ENCODE peak calls at places on chromosome 17, in four cellular contexts. Y is uterus, Q is heart left ventricle, R is K562. S is an unnamed sample.

GRCh38 chr17:9237661-9238301 is 216.5 kb downstream of the NTN1 start:
- DNase-seq in Q (no peak), R (no peak), Y (no peak), S (no peak)

GRCh38 chr17:2690165-2691068 is 21.1 kb downstream of the CLUH start:
- DNase-seq in Q (peak), R (peak), Y (no peak), S (no peak)

GRCh38 chr17:66240630-66241029 is 11.4 kb upstream of the APOH start:
- DNase-seq in Q (no peak), Y (no peak), R (no peak), S (no peak)

GRCh38 chr17:16085066-16085699 is 85.6 kb downstream of the TTC19 start:
- DNase-seq in Q (no peak), R (no peak), Y (no peak), S (peak)

GRCh38 chr17:50518265-50519023 is 10.2 kb downstream of the MYCBPAP start:
- DNase-seq in Q (no peak), Y (no peak), R (no peak), S (no peak)

GRCh38 chr17:18141210-18141803 is 32.8 kb downstream of the MYO15A start:
- DNase-seq in Y (no peak), R (peak), Q (no peak), S (no peak)

GRCh38 chr17:77952368-77952767 is 6.1 kb upstream of the TNRC6C start:
- DNase-seq in Y (no peak), Q (no peak), R (no peak), S (no peak)

GRCh38 chr17:34308376-34308775 is 10.9 kb upstream of the CCL8 start:
- DNase-seq in R (no peak), Q (no peak), Y (no peak), S (no peak)

GRCh38 chr17:30858556-30859250 is 26.9 kb downstream of the ATAD5 start:
- DNase-seq in R (no peak), Q (no peak), Y (no peak), S (no peak)

GRCh38 chr17:63275318-63275967 is 170.7 kb downstream of the CYB561 start:
- DNase-seq in R (peak), Q (no peak), Y (no peak), S (peak)

GRCh38 chr17:17019891-17020456 is 22.3 kb upstream of the MPRIP start:
- DNase-seq in R (no peak), Y (no peak), Q (peak), S (no peak)

GRCh38 chr17:49970498-49970897 is 1.5 kb downstream of the DLX4 start:
- DNase-seq in Y (no peak), R (no peak), Q (no peak), S (no peak)

GRCh38 chr17:77354721-77355455 is 214.1 kb downstream of the SEC14L1 start:
- DNase-seq in R (no peak), Y (peak), Q (peak), S (peak)

GRCh38 chr17:37607637-37608368 is 1.4 kb downstream of the SYNRG start:
- DNase-seq in Q (no peak), R (no peak), Y (no peak), S (no peak)

GRCh38 chr17:48568499-48569259 is 9.5 kb downstream of the HOXB4 start:
- DNase-seq in R (no peak), Y (no peak), Q (no peak), S (no peak)
- H3K4me3 ChIP-seq in R (no peak), Y (no peak), Q (no peak), S (peak)

GRCh38 chr17:76166168-76166567 is 25.1 kb upstream of the FOXJ1 start:
- DNase-seq in Y (no peak), Q (no peak), R (no peak), S (no peak)
- TF ChIP-seq CTCF in Y (no peak), Q (no peak), R (no peak), S (no peak)

GRCh38 chr17:5045496-5045895 is 10.3 kb upstream of the SLC52A1 start:
- DNase-seq in R (no peak), Q (no peak), Y (no peak), S (no peak)

GRCh38 chr17:5047446-5047845 is 12.2 kb upstream of the SLC52A1 start:
- DNase-seq in R (no peak), Y (no peak), Q (no peak), S (no peak)

GRCh38 chr17:5043524-5043923 is 8.3 kb upstream of the SLC52A1 start:
- DNase-seq in Q (no peak), R (no peak), Y (no peak), S (no peak)

GRCh38 chr17:5044630-5045029 is 9.4 kb upstream of the SLC52A1 start:
- DNase-seq in Y (no peak), R (no peak), Q (no peak), S (no peak)

GRCh38 chr17:5042152-5043022 is 7.2 kb upstream of the SLC52A1 start:
- DNase-seq in Y (no peak), Q (no peak), R (peak), S (no peak)
- H3K4me3 ChIP-seq in Y (no peak), Q (peak), R (no peak), S (no peak)

GRCh38 chr17:22703786-22704441 is 1011.6 kb downstream of the KCNJ18 start:
- DNase-seq in Y (no peak), Q (no peak), R (peak), S (no peak)

GRCh38 chr17:22703204-22703603 is 1010.9 kb downstream of the KCNJ18 start:
- DNase-seq in Y (no peak), R (peak), Q (no peak), S (no peak)

GRCh38 chr17:22707626-22708025 is 1015.3 kb downstream of the KCNJ18 start:
- DNase-seq in Y (no peak), R (no peak), Q (no peak), S (no peak)

GRCh38 chr17:22704674-22705073 is 1012.4 kb downstream of the KCNJ18 start:
- DNase-seq in Y (no peak), Q (no peak), R (no peak), S (no peak)
- TF ChIP-seq CTCF in Y (no peak), Q (no peak), R (no peak), S (no peak)

DNA sequence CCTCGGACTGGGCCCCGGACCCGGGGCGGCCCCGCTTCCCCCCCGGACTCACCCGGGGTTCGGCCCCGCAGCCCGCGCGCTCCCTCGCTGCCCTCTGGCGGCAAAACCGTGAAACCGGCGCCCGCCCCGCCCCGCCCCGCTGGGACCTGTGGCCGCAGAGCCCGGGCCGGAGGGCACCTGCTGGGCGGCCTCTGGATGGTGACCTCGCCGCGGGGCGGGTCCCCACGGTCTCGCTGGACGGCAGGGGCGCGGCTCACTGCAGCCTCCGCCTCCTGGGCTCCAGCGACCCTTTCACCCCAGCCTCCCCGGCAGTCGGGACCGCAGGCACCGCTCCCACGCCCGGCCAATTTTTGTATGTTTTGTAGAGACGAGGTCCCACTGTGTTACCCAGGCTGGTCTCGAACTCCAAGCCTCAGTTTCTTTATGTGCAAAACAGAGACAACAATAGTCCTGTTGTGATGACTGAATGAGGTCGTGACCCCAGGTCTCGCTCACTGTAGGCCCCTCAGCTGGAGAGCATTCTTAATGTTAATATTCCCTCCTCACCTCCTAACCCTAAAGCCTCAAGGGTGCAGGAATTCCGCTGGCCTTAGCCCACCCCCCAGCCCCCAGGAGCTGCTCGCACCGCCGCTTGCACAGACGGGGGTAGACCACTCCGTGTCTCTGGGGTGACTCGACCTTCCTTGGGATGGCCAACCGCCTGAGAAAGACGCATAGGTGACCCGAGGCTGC is 33.7 kb upstream of the RPH3AL start:
- DNase-seq in Y (peak), R (peak), Q (peak), S (no peak)
- H3K4me3 ChIP-seq in Y (peak), R (peak), Q (peak), S (peak)

GRCh38 chr17:67942810-67943209 is 53.5 kb downstream of the C17orf58 start:
- DNase-seq in Q (no peak), R (peak), Y (no peak), S (no peak)
- TF ChIP-seq CTCF in Q (peak), R (peak), Y (no peak), S (peak)